ENCODE peak calls at places on chromosomes 11 and 22, in eight cellular contexts. J is esophagus squamous epithelium, U is GM12865, X is Calu3, C is lower leg skin, S is WTC11, P is tibial artery, R is coronary artery. O is an unnamed sample.

GRCh38 chr11:62410972-62411371 is 7.9 kb upstream of the SCGB1A1 start:
- DNase-seq in J (no peak), U (no peak), X (no peak), C (no peak), S (no peak), P (no peak), R (no peak), O (no peak)

GRCh38 chr11:97962758-97963157 is 1058.0 kb upstream of the CNTN5 start:
- DNase-seq in J (no peak), U (no peak), X (no peak), C (no peak), S (no peak), P (no peak), R (no peak), O (no peak)

GRCh38 chr11:126083829-126084607 is 21.4 kb upstream of the CDON start:
- DNase-seq in J (no peak), U (peak; percentile 50), X (no peak), C (peak; percentile 60), S (no peak), P (no peak), R (no peak), O (no peak)

GRCh38 chr11:12508151-12508740 is 130.9 kb downstream of the PARVA start:
- DNase-seq in J (no peak), U (no peak), X (no peak), C (no peak), S (no peak), P (no peak), R (no peak), O (no peak)

GRCh38 chr11:128354476-128354875 is 232.9 kb downstream of the ETS1 start:
- DNase-seq in J (no peak), U (no peak), X (no peak), C (no peak), S (no peak), P (no peak), R (no peak), O (no peak)

GRCh38 chr22:35443338-35443737 is 43.4 kb downstream of the MCM5 start:
- DNase-seq in J (no peak), U (no peak), X (no peak), C (no peak), S (no peak), P (no peak), R (no peak), O (no peak)

GRCh38 chr11:62133328-62134065 is 9.7 kb downstream of the INCENP start:
- DNase-seq in J (no peak), U (no peak), X (no peak), C (peak; percentile 71), S (no peak), P (peak; percentile 41), R (no peak), O (no peak)

GRCh38 chr11:99418927-99419707 is 398.4 kb downstream of the CNTN5 start:
- DNase-seq in J (no peak), U (no peak), X (peak; percentile 14), C (no peak), S (no peak), P (no peak), R (no peak), O (no peak)

DNA sequence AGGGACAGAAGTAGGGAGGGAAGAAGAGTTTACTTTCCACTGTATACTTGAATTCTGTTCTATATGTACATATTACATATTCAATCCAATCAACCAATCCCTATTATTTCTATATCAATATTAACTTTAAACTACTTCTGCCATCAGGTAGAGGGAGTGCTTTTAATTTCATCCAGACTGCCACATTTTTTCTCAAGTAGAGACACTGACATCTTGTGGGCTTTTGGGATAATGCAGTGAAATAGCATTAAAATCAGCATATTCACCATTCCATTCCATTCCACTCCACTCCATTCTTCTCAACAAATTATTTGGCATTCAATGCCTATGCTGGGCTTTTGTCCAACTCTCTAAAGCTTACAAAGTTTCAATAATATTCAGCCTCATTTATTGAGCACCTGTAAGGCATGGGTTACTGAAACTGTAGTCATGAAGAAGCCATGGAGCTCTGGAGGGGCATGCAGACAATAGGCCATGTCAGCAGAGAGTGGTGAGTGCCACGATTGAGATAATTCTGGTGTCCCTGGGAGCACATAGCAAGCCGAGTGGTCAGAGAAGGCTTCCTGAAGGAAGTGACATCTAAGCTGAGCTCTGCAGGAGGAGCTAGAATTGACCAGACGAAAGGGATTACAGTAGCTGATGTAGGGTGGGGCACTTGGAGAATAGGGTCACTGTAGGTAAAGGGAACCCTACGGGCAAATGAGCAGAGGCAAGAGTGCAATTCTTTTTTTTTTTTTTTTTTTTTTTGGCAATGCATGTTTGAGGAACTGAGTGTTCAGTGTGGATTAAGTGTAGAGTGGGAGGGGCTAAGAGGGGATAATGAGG is 12.8 kb upstream of the CLPB start:
- DNase-seq in J (no peak), U (peak; percentile 51), X (peak; percentile 26), C (no peak), S (no peak), P (no peak), R (no peak), O (peak; percentile 67)
- TF ChIP-seq CTCF in J (peak; percentile 66), U (peak; percentile 62), X (peak; percentile 61), C (no peak), S (peak; percentile 12), P (peak; percentile 76), R (peak; percentile 50), O (peak; percentile 42)

GRCh38 chr11:44324787-44325525 is 15.0 kb upstream of the ALX4 start:
- DNase-seq in J (no peak), U (no peak), X (no peak), C (no peak), S (no peak), P (no peak), R (no peak), O (no peak)

GRCh38 chr11:44327730-44328691 is 18.1 kb upstream of the ALX4 start:
- DNase-seq in J (no peak), U (no peak), X (no peak), C (no peak), S (no peak), P (no peak), R (no peak), O (no peak)

GRCh38 chr11:44325698-44326097 is 15.8 kb upstream of the ALX4 start:
- DNase-seq in J (no peak), U (no peak), X (no peak), C (no peak), S (no peak), P (no peak), R (no peak), O (no peak)

GRCh38 chr11:44324222-44324621 is 14.3 kb upstream of the ALX4 start:
- DNase-seq in J (no peak), U (no peak), X (no peak), C (no peak), S (no peak), P (no peak), R (no peak), O (no peak)

DNA sequence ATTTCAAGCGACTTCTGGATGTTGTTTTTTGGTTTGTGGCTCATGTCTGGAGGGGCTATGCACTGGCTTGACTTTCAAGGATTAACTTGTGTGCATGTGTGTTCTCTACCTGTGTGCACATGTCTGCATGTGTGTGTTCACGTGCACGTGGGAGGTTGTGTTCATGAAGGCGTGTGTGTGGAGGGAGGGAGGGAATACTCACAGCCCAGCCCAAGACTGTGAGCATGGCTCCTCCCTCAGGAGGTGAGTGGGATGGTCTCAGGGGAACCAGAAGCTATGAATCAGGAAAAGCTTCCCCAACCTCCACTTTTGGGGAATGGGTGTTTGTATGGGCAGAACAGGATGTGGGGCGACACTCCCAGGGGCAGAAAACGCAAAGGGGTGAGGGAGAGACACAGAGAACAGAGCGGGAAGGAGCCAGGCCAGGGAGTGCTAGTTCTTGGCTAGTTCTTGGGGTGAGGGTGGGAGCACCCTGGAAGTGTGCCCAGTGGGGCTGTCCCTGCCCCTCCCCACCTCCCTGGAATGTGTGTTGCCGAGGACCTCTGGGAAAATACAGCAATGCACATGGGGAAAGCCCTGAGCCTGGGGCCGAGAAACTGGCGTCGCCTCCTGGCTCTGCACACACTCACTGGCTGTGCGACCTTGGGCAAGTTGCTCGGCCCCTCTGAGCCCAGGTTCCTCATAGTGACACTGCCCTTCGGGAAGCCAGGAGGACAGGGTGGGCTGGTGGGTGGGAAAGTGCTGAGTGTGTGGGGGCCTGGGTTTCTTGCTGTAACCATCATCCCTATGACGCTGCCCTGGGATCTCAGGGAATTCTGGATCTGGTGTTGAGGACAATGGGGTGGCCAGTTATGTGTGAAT is 16.9 kb upstream of the ALX4 start:
- DNase-seq in J (no peak), U (no peak), X (no peak), C (no peak), S (no peak), P (no peak), R (no peak), O (no peak)
- TF ChIP-seq CTCF in J (no peak), U (no peak), X (no peak), C (no peak), S (no peak), P (no peak), R (no peak), O (no peak)

GRCh38 chr11:19725379-19726079 is 12.9 kb downstream of the NAV2 start:
- DNase-seq in J (no peak), U (no peak), X (peak; percentile 70), C (no peak), S (no peak), P (peak; percentile 87), R (peak; percentile 92), O (no peak)

GRCh38 chr11:19729141-19729540 is 16.5 kb downstream of the NAV2 start:
- DNase-seq in J (no peak), U (no peak), X (no peak), C (no peak), S (no peak), P (no peak), R (no peak), O (no peak)

GRCh38 chr11:19727246-19727645 is 14.6 kb downstream of the NAV2 start:
- DNase-seq in J (no peak), U (no peak), X (no peak), C (no peak), S (no peak), P (no peak), R (no peak), O (no peak)

GRCh38 chr11:19730373-19730772 is 17.7 kb downstream of the NAV2 start:
- DNase-seq in J (no peak), U (no peak), X (no peak), C (peak; percentile 84), S (no peak), P (peak; percentile 92), R (peak; percentile 89), O (no peak)

GRCh38 chr11:19728436-19728835 is 15.8 kb downstream of the NAV2 start:
- DNase-seq in J (no peak), U (no peak), X (no peak), C (no peak), S (no peak), P (peak; percentile 75), R (no peak), O (no peak)
- TF ChIP-seq CTCF in J (no peak), U (no peak), X (no peak), C (no peak), S (no peak), P (no peak), R (no peak), O (no peak)

GRCh38 chr11:73402834-73403185 is 26.6 kb downstream of the RELT start:
- DNase-seq in J (no peak), U (peak; percentile 43), X (no peak), C (no peak), S (no peak), P (no peak), R (no peak), O (peak; percentile 56)

GRCh38 chr11:73403541-73403940 is 27.3 kb downstream of the RELT start:
- DNase-seq in J (no peak), U (no peak), X (no peak), C (peak; percentile 76), S (no peak), P (no peak), R (no peak), O (peak; percentile 15)

GRCh38 chr11:73405146-73405510 is 28.9 kb downstream of the RELT start:
- DNase-seq in J (no peak), U (no peak), X (no peak), C (peak; percentile 42), S (no peak), P (no peak), R (no peak), O (no peak)

GRCh38 chr11:73404506-73405145 is 28.4 kb downstream of the RELT start:
- DNase-seq in J (no peak), U (no peak), X (no peak), C (peak; percentile 52), S (no peak), P (no peak), R (no peak), O (no peak)

GRCh38 chr11:73404048-73404447 is 27.8 kb downstream of the RELT start:
- DNase-seq in J (no peak), U (no peak), X (peak; percentile 36), C (peak; percentile 87), S (peak; percentile 66), P (no peak), R (peak; percentile 72), O (peak; percentile 27)
- TF ChIP-seq CTCF in J (peak; percentile 51), U (peak; percentile 2), X (no peak), C (no peak), S (no peak), P (peak; percentile 67), R (peak; percentile 30), O (peak; percentile 4)

O was measured in GM13976.